ENCODE peak calls at places on chromosomes 5 and 9, in five cellular contexts. Y, Q, T, E and I are unnamed samples.

GRCh38 chr9:111601237-111602018 is 2.0 kb upstream of the PTGR1 start:
- DNase-seq in Y (peak), E (no peak), T (peak), Q (peak), I (no peak)

GRCh38 chr5:161614342-161614741 is 67.8 kb upstream of the GABRB2 start:
- DNase-seq in E (no peak), T (no peak), Y (no peak), Q (no peak), I (no peak)

GRCh38 chr9:12739014-12739413 is 35.8 kb upstream of the LURAP1L start:
- DNase-seq in Q (no peak), E (no peak), Y (no peak), T (no peak), I (no peak)

GRCh38 chr5:132474881-132475511 is 15.6 kb downstream of the IRF1 start:
- DNase-seq in E (no peak), T (no peak), Y (no peak), Q (no peak), I (no peak)

GRCh38 chr9:35923598-35923926 is 14.3 kb downstream of the SPAAR start:
- DNase-seq in T (no peak), Q (no peak), Y (no peak), E (no peak), I (no peak)

GRCh38 chr5:80238778-80239679 is 16.8 kb downstream of the SERINC5 start:
- DNase-seq in E (no peak), Y (peak), T (no peak), Q (no peak), I (no peak)

GRCh38 chr9:116152941-116153764 is 438 bp upstream of the PAPPA start:
- DNase-seq in E (no peak), T (peak), Q (no peak), Y (no peak), I (no peak)

GRCh38 chr9:116641292-116642059 is 45.6 kb upstream of the TRIM32 start:
- DNase-seq in T (no peak), Y (no peak), Q (no peak), E (no peak), I (no peak)

GRCh38 chr9:20754556-20754955 is 70.5 kb downstream of the FOCAD start:
- DNase-seq in Q (no peak), E (no peak), T (no peak), Y (no peak), I (no peak)

GRCh38 chr5:144429905-144430304 is 259.2 kb downstream of the KCTD16 start:
- DNase-seq in Q (no peak), T (no peak), E (no peak), Y (no peak), I (no peak)

GRCh38 chr5:100479079-100479688 is 56.0 kb upstream of the FAM174A start:
- DNase-seq in E (no peak), Y (peak), T (no peak), Q (peak), I (no peak)